ENCODE peak calls at places on chromosomes 11 and 22, in eight cellular contexts. M, H, R, L, B, W, F and Y are unnamed samples.

GRCh38 chr11:83219095-83219494 is 25.6 kb downstream of the ANKRD42 start:
- DNase-seq in W (peak; percentile 55), F (peak; percentile 4), M (no peak), H (peak; percentile 38), B (no peak), L (no peak), R (peak; percentile 37), Y (no peak)

GRCh38 chr11:63682045-63682915 is 980 bp downstream of the RTN3 start:
- DNase-seq in B (no peak), L (no peak), R (no peak), H (peak; percentile 63), F (peak; percentile 16), W (peak; percentile 56), M (no peak), Y (no peak)

GRCh38 chr11:117411736-117412135 is 84.1 kb downstream of the CEP164 start:
- DNase-seq in R (no peak), L (no peak), W (no peak), M (no peak), H (no peak), F (no peak), B (no peak), Y (no peak)

GRCh38 chr11:75969626-75970308 is 154.8 kb downstream of the UVRAG start:
- DNase-seq in M (peak; percentile 84), H (no peak), R (no peak), L (peak; percentile 61), F (peak; percentile 99), W (no peak), B (no peak), Y (peak; percentile 95)

GRCh38 chr11:1738380-1738779 is 12.0 kb downstream of the IFITM10 start:
- DNase-seq in H (no peak), M (no peak), F (no peak), B (no peak), L (no peak), W (no peak), R (no peak), Y (no peak)

GRCh38 chr11:119041821-119042514 is 11.3 kb upstream of the SLC37A4 start:
- DNase-seq in M (peak; percentile 16), W (no peak), R (no peak), B (no peak), L (no peak), F (no peak), H (no peak), Y (no peak)

GRCh38 chr11:6326303-6326702 is 6.0 kb upstream of the CAVIN3 start:
- DNase-seq in R (no peak), B (no peak), L (no peak), F (no peak), M (no peak), W (no peak), H (no peak), Y (no peak)

GRCh38 chr11:68449951-68450350 is 10.6 kb upstream of the PPP6R3 start:
- DNase-seq in W (no peak), B (no peak), L (no peak), R (no peak), F (no peak), H (no peak), M (no peak), Y (no peak)

GRCh38 chr11:73760066-73760679 is 701 bp downstream of the RAB6A start:
- DNase-seq in W (peak; percentile 73), B (no peak), R (peak; percentile 43), F (peak; percentile 25), M (peak; percentile 11), L (no peak), H (peak; percentile 55), Y (peak; percentile 43)

GRCh38 chr11:47765086-47765485 is 2.1 kb downstream of the FNBP4 start:
- DNase-seq in B (no peak), M (peak; percentile 13), W (no peak), H (no peak), L (no peak), R (no peak), F (no peak), Y (no peak)

DNA sequence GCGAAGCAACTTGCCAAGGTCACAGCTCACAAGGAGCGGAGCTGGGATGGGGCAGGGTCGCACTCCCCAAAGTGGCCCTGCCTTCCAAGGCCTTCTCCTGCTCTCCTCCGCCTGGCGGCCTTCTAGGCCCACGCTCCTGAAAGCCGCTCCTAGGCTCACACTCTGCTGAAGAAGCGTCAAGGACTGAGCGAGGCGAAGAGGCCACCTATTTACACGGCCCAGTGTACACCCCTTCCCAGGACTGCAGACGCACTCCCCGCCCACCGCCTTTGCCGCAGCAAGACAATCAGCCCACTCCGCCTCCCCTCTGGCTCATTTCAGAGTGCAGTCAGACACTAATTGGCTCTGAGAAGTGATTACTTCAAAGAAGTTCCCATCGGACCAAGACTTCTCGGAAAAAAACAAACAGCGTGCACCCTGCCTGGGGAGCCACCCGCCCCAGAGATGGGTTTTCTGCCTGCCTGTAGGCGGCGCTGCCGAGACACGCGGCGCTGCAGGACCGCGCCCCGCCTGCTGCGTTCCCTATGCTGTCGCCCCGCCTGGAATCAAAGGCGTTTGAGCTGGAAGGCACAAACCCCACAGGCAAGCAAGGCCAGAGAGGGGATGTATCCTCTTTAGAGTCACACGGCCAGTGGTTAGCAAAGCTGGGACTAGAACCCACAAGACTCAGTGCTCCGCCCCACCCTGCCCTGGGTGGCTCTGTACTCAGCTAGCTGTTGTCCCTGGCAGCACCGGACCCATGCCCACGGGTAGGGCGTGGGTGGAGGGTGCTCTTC is 414.8 kb downstream of the BUD13 start:
- DNase-seq in F (peak; percentile 1), H (peak; percentile 93), L (no peak), M (no peak), B (no peak), W (peak; percentile 88), R (no peak), Y (no peak)
- H3K4me3 ChIP-seq in F (no peak overlapping the region), H (no peak overlapping the region), L (no peak overlapping the region), M (no peak overlapping the region), B (no peak overlapping the region), W (no peak overlapping the region), R (no peak overlapping the region), Y (no peak overlapping the region)

GRCh38 chr22:38923463-38924196 is 33.8 kb upstream of the APOBEC3A start:
- DNase-seq in R (peak; percentile 88), B (peak; percentile 46), M (peak; percentile 85), H (peak; percentile 29), W (no peak), L (peak; percentile 36), F (peak; percentile 86), Y (peak; percentile 47)
- TF ChIP-seq CTCF in R (peak; percentile 60), B (no peak), M (peak; percentile 26), H (no peak), W (no peak), L (peak; percentile 44), F (peak; percentile 26), Y (peak; percentile 32)

GRCh38 chr11:120613264-120614226 is 102.0 kb downstream of the GRIK4 start:
- DNase-seq in L (no peak), R (peak; percentile 65), H (peak; percentile 26), F (no peak), W (no peak), B (no peak), M (no peak), Y (no peak)
- H3K4me3 ChIP-seq in L (no peak overlapping the region), R (peak overlapping the region; percentile 9), H (no peak overlapping the region), F (no peak overlapping the region), W (no peak overlapping the region), B (no peak overlapping the region), M (no peak overlapping the region), Y (no peak overlapping the region)

DNA sequence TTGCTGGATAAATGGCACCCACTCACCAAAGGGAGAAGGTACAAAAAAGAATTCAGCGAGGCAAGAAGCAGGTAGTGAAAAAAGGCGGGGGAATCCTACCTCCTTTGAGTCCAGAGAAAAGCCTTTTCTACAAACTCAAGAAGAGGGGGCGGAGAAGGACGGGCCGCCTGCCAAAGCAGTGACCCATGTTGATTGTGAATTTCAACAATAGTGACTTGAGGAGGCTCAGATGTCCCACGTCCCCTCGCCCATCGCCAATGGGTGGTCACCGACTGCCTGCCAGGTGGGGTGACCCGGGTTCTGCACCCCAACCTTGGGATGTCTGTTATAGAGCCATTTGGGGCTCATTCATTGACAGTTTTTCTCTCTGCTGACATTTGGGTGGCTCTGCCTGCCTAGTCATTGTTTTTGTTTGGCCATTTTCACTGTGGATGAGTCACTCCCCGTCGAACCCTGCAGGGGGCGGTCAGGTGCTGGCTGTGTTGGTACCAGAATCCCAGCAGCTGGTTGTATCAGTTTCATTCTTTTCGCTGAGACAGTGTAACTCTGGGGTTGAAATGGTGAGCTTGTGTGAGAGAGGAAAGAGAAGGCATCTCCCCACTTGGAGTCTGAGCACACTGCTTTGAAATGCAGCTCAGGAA is 163.4 kb upstream of the NCAM1 start:
- DNase-seq in R (peak; percentile 56), B (no peak), H (peak; percentile 58), L (peak; percentile 12), W (peak; percentile 85), F (peak; percentile 27), M (no peak), Y (peak; percentile 51)
- TF ChIP-seq CTCF in R (peak; percentile 72), B (no peak), H (peak; percentile 63), L (peak; percentile 71), W (peak; percentile 81), F (peak; percentile 32), M (peak; percentile 4), Y (peak; percentile 39)